ENCODE peak calls at places on chromosomes 3 and 15, in ten cellular contexts. V, X, Q, Y, U, N, W, K, Z and E are unnamed samples.

GRCh38 chr15:89150762-89151305 is 62.6 kb downstream of the ABHD2 start:
- DNase-seq in K (no peak), N (peak; percentile 50), Y (no peak), U (no peak), X (no peak), V (no peak), Q (no peak), W (peak; percentile 56), Z (no peak), E (no peak)

GRCh38 chr15:31975446-31976229 is 54.7 kb upstream of the CHRNA7 start:
- DNase-seq in K (no peak), V (no peak), W (no peak), N (no peak), X (no peak), Y (no peak), Z (peak; percentile 70), U (no peak), Q (no peak), E (no peak)

GRCh38 chr3:84891851-84892250 is 66.9 kb upstream of the CADM2 start:
- DNase-seq in W (no peak), N (no peak), Z (no peak), U (no peak), V (no peak), Q (no peak), K (no peak), Y (no peak), X (no peak), E (no peak)

GRCh38 chr3:24773798-24774197 is 279.1 kb upstream of the THRB start:
- DNase-seq in U (no peak), Y (peak; percentile 25), K (peak; percentile 58), V (peak; percentile 41), Z (no peak), Q (no peak), W (peak; percentile 37), X (peak; percentile 68), N (peak; percentile 49), E (peak; percentile 48)

GRCh38 chr3:14216257-14217048 is 37.8 kb downstream of the LSM3 start:
- DNase-seq in Z (no peak), Y (no peak), X (peak; percentile 43), N (peak; percentile 39), V (no peak), W (no peak), U (peak; percentile 88), K (no peak), Q (no peak), E (peak; percentile 80)

GRCh38 chr3:14152233-14152962 is 26.0 kb downstream of the XPC start:
- DNase-seq in Q (no peak), Z (peak; percentile 39), Y (no peak), N (no peak), K (no peak), U (no peak), X (no peak), V (no peak), W (no peak), E (no peak)

GRCh38 chr3:66738625-66739330 is 238.0 kb upstream of the LRIG1 start:
- DNase-seq in X (no peak), V (peak; percentile 87), U (no peak), N (no peak), Y (no peak), K (no peak), Z (no peak), W (no peak), Q (no peak), E (no peak)

GRCh38 chr3:88298189-88298588 is 148.4 kb downstream of the C3orf38 start:
- DNase-seq in Q (no peak), U (no peak), Z (no peak), V (no peak), K (no peak), N (no peak), W (no peak), Y (no peak), X (no peak), E (no peak)

GRCh38 chr15:64464271-64465005 is 4.1 kb downstream of the ZNF609 start:
- DNase-seq in Y (no peak), X (no peak), U (no peak), K (no peak), Q (no peak), N (no peak), Z (no peak), W (no peak), V (peak; percentile 56), E (no peak)

GRCh38 chr3:179653777-179654117 is 907 bp downstream of the USP13 start:
- DNase-seq in K (no peak), Q (no peak), X (no peak), U (no peak), Z (no peak), N (no peak), W (no peak), Y (no peak), V (no peak), E (no peak)

GRCh38 chr3:139319428-139320402 is 24.1 kb upstream of the MRPS22 start:
- DNase-seq in V (no peak), W (no peak), K (no peak), N (peak; percentile 23), Q (no peak), X (no peak), U (no peak), Y (no peak), Z (no peak), E (no peak)

GRCh38 chr3:154970796-154971195 is 109.3 kb upstream of the MME start:
- DNase-seq in Y (no peak), N (no peak), K (no peak), Z (no peak), W (no peak), X (no peak), U (no peak), V (peak; percentile 95), Q (no peak), E (no peak)

GRCh38 chr15:98949624-98950023 is 58.0 kb downstream of the PGPEP1L start:
- DNase-seq in Q (no peak), X (no peak), Z (no peak), N (no peak), Y (no peak), W (no peak), U (peak; percentile 48), K (no peak), V (no peak), E (no peak)
- H3K36me3 ChIP-seq in Q (no peaks in the 10 kb centered on the region), X (peaks cover 34% of the 10 kb centered on the region), Z (peaks cover 57% of the 10 kb centered on the region), N (peaks cover 40% of the 10 kb centered on the region), Y (no peaks in the 10 kb centered on the region), W (peaks cover 62% of the 10 kb centered on the region), U (peaks cover 10% of the 10 kb centered on the region), K (no peaks in the 10 kb centered on the region), V (peaks cover 68% of the 10 kb centered on the region), E (peaks cover 15% of the 10 kb centered on the region)

GRCh38 chr3:58776231-58776630 is 109.7 kb upstream of the FAM3D start:
- DNase-seq in X (no peak), K (no peak), V (no peak), N (no peak), U (no peak), Y (no peak), Q (no peak), Z (no peak), W (no peak), E (no peak)
- TF ChIP-seq POLR2A in X (no peak), K (no peak), V (no peak), N (no peak), U (no peak), Y (no peak), Q (no peak), Z (no peak), W (no peak), E (no peak)

GRCh38 chr3:45135959-45136358 is 10.2 kb downstream of the CDCP1 start:
- DNase-seq in N (no peak), Q (no peak), Y (no peak), W (no peak), X (no peak), U (no peak), V (peak; percentile 41), K (no peak), Z (no peak), E (no peak)
- H3K4me1 ChIP-seq in N (no peaks in the 10 kb centered on the region), Q (no peaks in the 10 kb centered on the region), Y (peaks cover 4% of the 10 kb centered on the region), W (peaks cover 14% of the 10 kb centered on the region), X (no peaks in the 10 kb centered on the region), U (no peaks in the 10 kb centered on the region), V (peaks cover 30% of the 10 kb centered on the region), K (no peaks in the 10 kb centered on the region), Z (peaks cover 12% of the 10 kb centered on the region), E (peaks cover 15% of the 10 kb centered on the region)

DNA sequence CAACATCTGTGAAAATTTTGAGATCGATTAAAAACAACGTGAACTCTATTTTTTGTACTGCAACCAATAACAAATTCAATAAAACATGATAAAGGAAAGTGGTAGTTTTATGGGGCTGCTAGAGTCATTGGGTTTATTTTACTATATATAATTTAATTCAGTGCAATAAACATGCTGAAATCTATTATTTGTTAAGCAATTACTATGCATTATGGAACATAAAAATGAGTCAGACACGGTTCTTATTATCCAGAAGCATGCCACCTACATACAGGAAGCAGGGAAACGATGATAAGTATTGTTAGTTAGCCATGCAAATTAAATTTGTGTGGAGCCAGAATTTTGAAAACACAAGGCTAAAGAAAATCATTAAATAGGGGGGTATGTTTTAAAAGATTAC is 27.2 kb downstream of the NPHP3 start:
- DNase-seq in W (no peak), X (no peak), Q (no peak), Y (no peak), Z (no peak), K (no peak), U (no peak), N (no peak), V (no peak), E (no peak)
- H3K36me3 ChIP-seq in W (peaks cover 100% of the 10 kb centered on the region), X (peaks cover 100% of the 10 kb centered on the region), Q (peaks cover 23% of the 10 kb centered on the region), Y (no peaks in the 10 kb centered on the region), Z (peaks cover 86% of the 10 kb centered on the region), K (peaks cover 9% of the 10 kb centered on the region), U (peaks cover 71% of the 10 kb centered on the region), N (peaks cover 16% of the 10 kb centered on the region), V (peaks cover 42% of the 10 kb centered on the region), E (peaks cover 28% of the 10 kb centered on the region)

GRCh38 chr15:85840079-85840801 is 45.5 kb upstream of the KLHL25 start:
- DNase-seq in U (peak; percentile 96), X (peak; percentile 82), K (peak; percentile 98), V (peak; percentile 41), Y (peak; percentile 82), W (peak; percentile 95), Q (peak; percentile 83), N (peak; percentile 85), Z (peak; percentile 94), E (peak; percentile 88)
- TF ChIP-seq POLR2A in U (no peak), X (no peak), K (peak; percentile 83), V (no peak), Y (no peak), W (no peak), Q (no peak), N (no peak), Z (no peak), E (no peak)

DNA sequence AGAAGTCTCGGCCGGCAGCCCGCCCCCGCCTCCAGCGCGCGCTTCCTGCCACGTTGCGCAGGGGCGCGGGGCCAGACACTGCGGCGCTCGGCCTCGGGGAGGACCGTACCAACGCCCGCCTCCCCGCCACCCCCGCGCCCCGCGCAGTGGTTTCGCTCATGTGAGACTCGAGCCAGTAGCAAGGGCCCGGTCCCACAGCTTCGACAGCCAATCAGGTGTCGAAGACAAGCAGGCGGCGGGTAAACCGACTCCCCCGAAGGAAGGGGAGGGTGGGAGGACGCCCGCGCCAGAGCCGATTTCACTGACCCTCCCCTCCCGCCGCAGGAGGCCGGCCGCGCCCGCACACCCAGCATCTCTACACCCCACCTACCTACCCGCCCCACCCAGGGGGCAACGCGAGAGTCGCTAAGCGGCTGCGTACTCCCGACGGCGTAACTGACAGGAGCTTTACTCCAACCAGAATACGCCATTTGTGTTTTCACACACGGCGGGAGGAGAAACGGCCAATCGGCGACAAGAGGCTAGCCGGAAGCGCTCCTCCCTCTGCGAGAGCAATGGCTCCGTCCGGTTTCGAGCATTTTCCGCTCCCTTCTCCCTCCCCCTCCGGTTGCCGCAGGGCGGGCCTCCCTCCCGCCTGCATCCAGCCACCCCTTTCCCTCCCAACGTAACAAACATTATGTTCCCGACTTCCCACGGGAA is 634 bp upstream of the SETD5 start:
- DNase-seq in K (peak; percentile 98), Y (peak; percentile 99), X (peak; percentile 99), N (peak; percentile 98), W (peak; percentile 98), V (peak; percentile 100), Z (peak; percentile 99), U (peak; percentile 100), Q (peak; percentile 98), E (peak; percentile 98)
- H3K4me1 ChIP-seq in K (peaks cover 37% of the 10 kb centered on the region), Y (peaks cover 12% of the 10 kb centered on the region), X (peaks cover 29% of the 10 kb centered on the region), N (peaks cover 59% of the 10 kb centered on the region), W (peaks cover 52% of the 10 kb centered on the region), V (peaks cover 4% of the 10 kb centered on the region), Z (peaks cover 75% of the 10 kb centered on the region), U (peaks cover 72% of the 10 kb centered on the region), Q (peaks cover 3% of the 10 kb centered on the region), E (peaks cover 72% of the 10 kb centered on the region)